ENCODE peak calls at places on chromosomes 1 and 21, in four cellular contexts. F is GM23248; G is ovary; N is CD8-positive, alpha-beta T cell. Z is an unnamed sample. For H3K9me3, the result is how much of the 10 kb centered on the place peaks cover.

GRCh38 chr1:212315907-212316306 is 30.7 kb downstream of the PPP2R5A start:
- DNase-seq in F (peak), G (no peak), N (no peak), Z (peak)

GRCh38 chr1:186925881-186926676 is 97.3 kb downstream of the PLA2G4A start:
- DNase-seq in F (peak), G (no peak), N (no peak), Z (no peak)

GRCh38 chr1:147168626-147169058 is 3.6 kb downstream of the PRKAB2 start:
- DNase-seq in F (peak), G (peak), N (no peak), Z (peak)

GRCh38 chr1:95041491-95042165 is 31.1 kb downstream of the ALG14 start:
- DNase-seq in F (peak), G (peak), N (no peak), Z (peak)

GRCh38 chr21:21737186-21737585 is 739.0 kb downstream of the NCAM2 start:
- DNase-seq in F (no peak), G (no peak), N (no peak), Z (no peak)

GRCh38 chr1:234533975-234534876 is 55.2 kb upstream of the TARBP1 start:
- DNase-seq in F (peak), G (peak), N (no peak), Z (no peak)

GRCh38 chr1:84078824-84079167 is 65.3 kb upstream of the PRKACB start:
- DNase-seq in F (no peak), G (no peak), N (no peak), Z (no peak)

GRCh38 chr1:216464489-216464888 is 41.2 kb upstream of the USH2A start:
- DNase-seq in F (peak), G (no peak), N (no peak), Z (no peak)

GRCh38 chr1:150243003-150243402 is 7.1 kb upstream of the ANP32E start:
- DNase-seq in F (no peak), G (no peak), N (no peak), Z (no peak)

GRCh38 chr1:113091988-113092602 is 19.1 kb downstream of the LRIG2 start:
- DNase-seq in F (no peak), G (no peak), N (no peak), Z (no peak)

GRCh38 chr1:15963968-15964648 is 11.8 kb downstream of the ZBTB17 start:
- DNase-seq in F (no peak), G (no peak), N (no peak), Z (no peak)

GRCh38 chr1:147472489-147472888 is 68.8 kb upstream of the BCL9 start:
- DNase-seq in F (no peak), G (no peak), N (no peak), Z (no peak)

GRCh38 chr1:192747942-192748341 is 60.9 kb upstream of the RGS2 start:
- DNase-seq in F (peak), G (no peak), N (no peak), Z (no peak)

GRCh38 chr1:113940365-113941244 is 11.5 kb downstream of the HIPK1 start:
- DNase-seq in F (no peak), G (no peak), N (peak), Z (no peak)

GRCh38 chr1:94039514-94039870 is 81.5 kb downstream of the ABCA4 start:
- DNase-seq in F (peak), G (peak), N (peak), Z (peak)

GRCh38 chr1:43423672-43424550 is 29.8 kb downstream of the HYI start:
- DNase-seq in F (no peak), G (no peak), N (no peak), Z (no peak)

GRCh38 chr21:30329203-30329868 is 8.2 kb downstream of the KRTAP27-1 start:
- DNase-seq in F (no peak), G (no peak), N (no peak), Z (no peak)

GRCh38 chr1:108636876-108637275 is 24.0 kb downstream of the HENMT1 start:
- DNase-seq in F (peak), G (no peak), N (no peak), Z (no peak)

GRCh38 chr1:185245466-185245865 is 71.6 kb downstream of the IVNS1ABP start:
- DNase-seq in F (peak), G (no peak), N (no peak), Z (no peak)

GRCh38 chr21:46181436-46181835 is 2.8 kb downstream of the SPATC1L start:
- DNase-seq in F (no peak), G (no peak), N (no peak), Z (no peak)

GRCh38 chr1:55893155-55893554 is 678.0 kb upstream of the USP24 start:
- DNase-seq in F (peak), G (no peak), N (no peak), Z (peak)

GRCh38 chr1:59478822-59479221 is 181.9 kb downstream of the FGGY start:
- DNase-seq in F (no peak), G (no peak), N (no peak), Z (no peak)

GRCh38 chr1:225685476-225686176 is 32.7 kb upstream of the ENAH start:
- DNase-seq in F (no peak), G (no peak), N (no peak), Z (no peak)

GRCh38 chr21:43362928-43363314 is 64.0 kb downstream of the SIK1 start:
- DNase-seq in F (no peak), G (no peak), N (no peak), Z (peak)

GRCh38 chr1:153670257-153670858 is 435 bp downstream of the ILF2 start:
- DNase-seq in F (peak), G (no peak), N (no peak), Z (no peak)

DNA sequence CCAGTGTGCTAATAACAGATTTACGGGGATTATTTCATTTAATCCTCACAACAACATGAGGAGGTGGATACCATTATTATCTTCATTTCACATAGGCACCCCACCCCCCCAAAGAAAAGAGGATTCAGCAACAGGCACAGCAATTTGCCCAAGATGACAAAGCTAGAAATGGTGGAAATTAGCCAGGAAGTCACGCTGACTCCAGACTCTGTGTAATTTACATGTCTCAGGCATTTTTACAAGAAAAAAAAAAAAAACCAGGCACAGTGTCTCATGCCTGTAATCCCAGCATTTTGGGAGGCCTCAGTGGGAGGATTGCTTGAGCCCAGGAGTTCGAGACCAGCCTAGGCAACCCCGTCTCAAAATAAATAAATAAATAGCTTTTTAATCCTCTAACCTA is 37.5 kb upstream of the PRDM2 start:
- DNase-seq in F (peak), G (peak), N (no peak), Z (no peak)
- H3K27ac ChIP-seq in F (peak), G (no peak), N (no peak), Z (no peak)

DNA sequence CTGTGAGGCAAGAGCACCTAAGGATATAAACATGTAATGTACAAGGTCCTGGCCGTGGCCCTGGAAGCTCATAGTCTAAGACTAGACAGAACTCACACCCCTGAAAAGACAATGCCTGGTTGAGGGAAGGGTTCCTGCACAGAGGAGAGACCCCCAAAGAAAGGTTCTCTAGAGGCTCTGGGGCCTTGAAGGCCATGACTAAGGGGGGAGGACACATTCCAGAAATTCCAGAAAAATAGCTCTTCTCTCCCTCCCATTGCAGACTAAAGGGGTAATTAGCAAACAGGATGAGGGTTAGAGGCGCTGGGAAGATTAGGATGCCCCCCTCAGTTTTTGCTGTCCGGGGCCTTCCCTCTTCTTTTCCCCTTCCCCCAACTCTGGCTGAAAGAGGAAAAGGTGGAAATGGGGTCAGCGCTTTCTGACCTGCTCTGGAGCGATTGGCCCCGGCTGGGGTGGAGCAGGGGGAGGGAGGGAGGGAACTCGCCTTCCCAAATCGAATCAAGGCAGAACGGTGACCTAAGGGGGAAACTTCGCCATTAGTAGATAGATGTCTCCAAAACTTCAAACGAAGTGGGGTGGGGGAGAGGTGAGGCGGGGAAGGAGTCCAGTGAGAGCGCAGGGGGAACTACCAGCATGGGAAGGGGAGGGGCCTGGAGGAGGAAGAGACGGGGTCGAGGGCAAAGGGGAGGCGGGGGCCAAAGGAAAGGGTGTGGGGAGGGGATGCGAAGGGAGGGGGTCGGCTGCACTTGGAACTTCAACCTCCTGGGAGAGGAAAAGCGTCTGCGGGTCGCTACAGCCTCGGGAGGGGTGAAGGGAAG is 11.8 kb downstream of the PAX7 start:
- DNase-seq in F (no peak), G (no peak), N (no peak), Z (no peak)
- H3K4me3 ChIP-seq in F (no peak), G (no peak), N (no peak), Z (no peak)

GRCh38 chr1:238764779-238765178 is 621.6 kb upstream of the CHRM3 start:
- DNase-seq in F (no peak), G (no peak), N (no peak), Z (no peak)
- H3K9me3 ChIP-seq in F (under half), G (under half), N (under half), Z (under half)

GRCh38 chr1:230145505-230145899 is 78.5 kb downstream of the GALNT2 start:
- DNase-seq in F (no peak), G (no peak), N (no peak), Z (peak)

GRCh38 chr1:230147253-230148193 is 80.5 kb downstream of the GALNT2 start:
- DNase-seq in F (no peak), G (no peak), N (no peak), Z (no peak)

GRCh38 chr1:230144765-230145504 is 77.9 kb downstream of the GALNT2 start:
- DNase-seq in F (no peak), G (no peak), N (no peak), Z (no peak)

GRCh38 chr1:230146709-230147108 is 79.7 kb downstream of the GALNT2 start:
- DNase-seq in F (no peak), G (no peak), N (no peak), Z (no peak)

DNA sequence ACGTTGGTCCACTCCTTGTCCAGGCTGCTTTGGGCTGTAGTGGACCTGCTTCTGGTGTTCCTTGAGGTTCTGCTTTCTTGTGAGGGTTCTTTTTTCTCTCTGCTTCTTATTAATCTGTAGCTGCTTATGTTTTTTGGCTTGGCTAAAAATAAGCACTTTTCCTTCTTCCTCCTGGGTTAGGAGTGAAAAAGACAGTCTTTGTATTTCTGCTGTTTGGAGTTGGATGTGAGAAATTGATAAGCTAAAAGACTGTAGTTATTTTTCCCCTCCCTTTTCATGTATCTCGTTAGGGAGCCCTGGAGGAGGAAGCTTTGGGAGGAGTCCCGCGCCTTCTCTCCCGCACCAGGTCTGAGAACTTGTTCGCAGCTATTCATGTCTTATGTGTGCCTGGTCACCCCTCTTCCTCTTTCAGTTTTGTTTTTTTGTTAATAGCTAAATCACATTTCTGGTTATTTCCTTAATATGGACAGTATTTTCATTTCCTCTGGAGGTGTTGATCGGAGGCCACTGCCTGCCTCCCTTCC is 79.0 kb downstream of the GALNT2 start:
- DNase-seq in F (no peak), G (no peak), N (no peak), Z (no peak)
- H3K27ac ChIP-seq in F (no peak), G (no peak), N (no peak), Z (no peak)

DNA sequence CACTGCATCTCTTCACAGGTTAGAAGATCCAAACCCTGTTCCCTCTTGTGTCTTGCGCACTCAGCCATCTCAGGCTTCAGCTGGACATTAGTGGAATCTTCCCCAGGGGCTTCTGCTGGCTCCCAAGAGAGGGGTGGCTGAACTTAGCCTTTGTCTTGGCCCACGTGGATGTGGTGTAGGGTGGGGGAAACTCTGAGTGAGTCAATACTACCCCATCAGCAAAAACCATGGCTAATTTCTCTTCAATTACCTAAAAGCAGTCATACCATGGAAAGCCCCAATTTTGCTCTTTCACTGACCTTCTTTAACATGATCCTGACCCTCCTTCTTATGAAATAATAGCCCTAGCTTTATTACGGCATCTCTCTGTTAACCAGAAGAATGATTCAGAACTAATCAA is 72.5 kb upstream of the RAB3GAP2 start:
- DNase-seq in F (no peak), G (no peak), N (no peak), Z (no peak)
- H3K4me3 ChIP-seq in F (no peak), G (no peak), N (no peak), Z (no peak)

DNA sequence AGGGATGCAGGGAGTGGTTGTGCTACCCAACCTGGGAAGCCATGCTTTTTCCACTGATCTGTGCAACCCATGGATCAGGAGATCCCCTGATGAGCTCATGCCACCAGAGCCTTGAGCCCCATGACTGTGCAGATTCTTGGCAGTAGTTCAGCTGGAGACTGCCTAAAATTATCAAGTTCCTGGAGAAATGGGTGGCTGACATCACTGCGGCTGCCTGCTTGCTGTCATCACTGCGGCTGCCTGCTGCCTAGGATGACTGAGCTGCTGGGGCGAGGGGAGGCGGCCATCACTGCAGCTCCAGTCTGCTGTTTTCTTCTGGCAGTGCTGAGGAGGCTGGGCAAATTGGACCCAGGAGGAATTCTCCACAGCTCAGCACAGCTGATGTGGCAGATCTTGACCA is 159.2 kb downstream of the AGBL4 start:
- DNase-seq in F (no peak), G (no peak), N (no peak), Z (peak)
- H3K9me3 ChIP-seq in F (under half), G (under half), N (under half), Z (under half)

DNA sequence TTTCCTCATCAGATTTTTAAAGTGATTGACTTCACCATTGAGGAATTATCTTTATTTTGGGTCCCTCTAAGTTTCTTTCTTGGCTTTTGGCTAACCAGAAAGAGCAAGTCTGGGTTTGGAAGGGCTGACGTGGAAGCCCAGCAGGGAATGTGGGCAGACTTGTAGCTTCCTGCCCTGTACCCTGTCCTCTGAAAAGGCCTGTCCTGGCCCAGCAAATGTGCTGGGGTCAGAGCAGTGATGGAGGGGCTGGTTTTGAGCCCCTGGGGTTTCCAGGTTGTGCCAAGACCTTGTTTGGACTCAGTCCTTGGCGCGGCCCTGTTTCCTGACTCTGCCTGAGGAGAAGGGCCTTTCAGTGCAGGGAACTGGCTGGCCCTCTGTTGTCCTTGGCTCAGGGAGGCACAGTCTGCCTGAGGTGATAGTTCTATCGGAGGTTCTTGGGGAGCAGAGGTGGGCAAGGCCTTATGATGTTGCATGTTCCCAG is 72.1 kb downstream of the UCK2 start:
- DNase-seq in F (peak), G (no peak), N (no peak), Z (no peak)
- H3K27ac ChIP-seq in F (peak), G (no peak), N (no peak), Z (peak)

Z was measured in SJCRH30.